ENCODE peak calls at places on chromosomes 5 and 9, in five cellular contexts. J is H9, S is mesenchymal stem cell, Z is mesendoderm, K is IMR-90. N is an unnamed sample.

GRCh38 chr5:67942451-67942830 is 273.1 kb upstream of the PIK3R1 start:
- DNase-seq in J (no peak), Z (no peak), S (no peak), K (no peak), N (no peak)

GRCh38 chr5:61599370-61600140 is 267.5 kb downstream of the ZSWIM6 start:
- DNase-seq in K (peak), J (no peak), Z (no peak), S (peak), N (no peak)

GRCh38 chr5:166725585-166725984 is 1565.9 kb upstream of the WWC1 start:
- DNase-seq in J (no peak), K (no peak), S (no peak), Z (no peak), N (no peak)

GRCh38 chr9:131837316-131837715 is 97.4 kb upstream of the RAPGEF1 start:
- DNase-seq in S (peak), J (peak), Z (peak), K (no peak), N (no peak)

GRCh38 chr9:98550206-98550820 is 158.4 kb downstream of the GABBR2 start:
- DNase-seq in K (peak), S (peak), Z (no peak), J (no peak), N (no peak)

GRCh38 chr5:83528439-83528769 is 56.9 kb downstream of the VCAN start:
- DNase-seq in Z (no peak), J (no peak), K (no peak), S (no peak), N (no peak)

GRCh38 chr5:43553381-43553780 is 3.5 kb downstream of the PAIP1 start:
- DNase-seq in S (peak), J (no peak), Z (peak), K (peak), N (no peak)

GRCh38 chr5:1474183-1474839 is 29.1 kb upstream of the SLC6A3 start:
- DNase-seq in J (no peak), Z (no peak), S (no peak), K (no peak), N (no peak)

GRCh38 chr9:4246969-4247368 is 52.9 kb downstream of the GLIS3 start:
- DNase-seq in K (no peak), Z (no peak), S (peak), J (no peak), N (no peak)

GRCh38 chr5:88792144-88792840 is 90.7 kb downstream of the MEF2C start:
- DNase-seq in J (no peak), K (peak), S (peak), Z (no peak), N (no peak)

GRCh38 chr5:157029457-157029856 is 29.5 kb downstream of the HAVCR1 start:
- DNase-seq in K (no peak), S (no peak), J (no peak), Z (no peak), N (no peak)

GRCh38 chr5:39476466-39477215 is 51.9 kb upstream of the DAB2 start:
- DNase-seq in Z (peak), K (peak), J (no peak), S (peak), N (no peak)

DNA sequence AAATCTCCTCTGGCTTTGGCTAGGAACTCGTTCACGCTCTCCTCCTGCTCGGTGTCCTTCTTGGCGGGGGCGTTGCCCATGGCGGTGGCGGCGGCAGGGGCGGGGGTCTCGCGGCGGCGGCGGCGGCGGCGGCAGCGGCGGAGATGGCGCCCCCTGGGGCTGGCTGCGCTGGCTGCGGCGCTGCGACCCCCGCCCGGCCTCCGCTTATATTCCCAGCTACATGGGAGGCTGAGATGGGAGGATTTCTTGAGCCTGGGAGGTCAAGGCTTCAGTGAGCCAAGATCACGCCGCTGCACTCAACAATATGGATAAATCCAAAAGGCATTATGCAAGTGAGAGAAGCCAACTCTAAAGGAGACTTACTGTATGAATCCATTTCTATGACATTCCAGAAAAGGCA is at the start of gene PRKACG:
- DNase-seq in K (no peak), S (no peak), J (no peak), Z (no peak), N (no peak)
- H4K8ac ChIP-seq in K (no peak), S (no peak), J (no peak), Z (no peak), N (no peak)

GRCh38 chr9:91040371-91041215 is 239.0 kb downstream of the SYK start:
- DNase-seq in S (no peak), K (peak), Z (no peak), J (no peak), N (no peak)

GRCh38 chr9:91037511-91038482 is 236.2 kb downstream of the SYK start:
- DNase-seq in K (peak), Z (peak), S (peak), J (no peak), N (no peak)

GRCh38 chr9:91039125-91039834 is 237.7 kb downstream of the SYK start:
- DNase-seq in J (no peak), K (no peak), S (no peak), Z (no peak), N (no peak)

GRCh38 chr9:91038483-91039124 is 237.0 kb downstream of the SYK start:
- DNase-seq in J (no peak), K (no peak), Z (no peak), S (no peak), N (no peak)

DNA sequence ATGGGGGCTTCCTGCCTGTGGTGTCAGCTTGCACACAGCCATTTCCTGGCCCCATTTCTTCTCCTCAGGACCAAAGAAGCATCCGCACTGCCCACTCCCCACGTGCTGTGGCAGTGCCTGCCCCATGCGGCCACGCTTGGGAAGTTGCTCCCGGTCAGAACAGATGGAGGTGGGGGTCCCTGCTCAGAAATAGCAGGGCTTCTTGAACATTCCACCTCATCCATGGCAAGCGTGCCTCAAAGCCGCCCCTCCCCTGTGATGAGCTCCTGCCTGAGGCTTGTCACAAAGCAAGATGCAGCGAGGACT is 238.2 kb downstream of the SYK start:
- DNase-seq in S (no peak), K (no peak), Z (no peak), J (no peak), N (no peak)
- H2BK15ac ChIP-seq in S (peak), K (peak), Z (no peak), J (no peak), N (no peak)

DNA sequence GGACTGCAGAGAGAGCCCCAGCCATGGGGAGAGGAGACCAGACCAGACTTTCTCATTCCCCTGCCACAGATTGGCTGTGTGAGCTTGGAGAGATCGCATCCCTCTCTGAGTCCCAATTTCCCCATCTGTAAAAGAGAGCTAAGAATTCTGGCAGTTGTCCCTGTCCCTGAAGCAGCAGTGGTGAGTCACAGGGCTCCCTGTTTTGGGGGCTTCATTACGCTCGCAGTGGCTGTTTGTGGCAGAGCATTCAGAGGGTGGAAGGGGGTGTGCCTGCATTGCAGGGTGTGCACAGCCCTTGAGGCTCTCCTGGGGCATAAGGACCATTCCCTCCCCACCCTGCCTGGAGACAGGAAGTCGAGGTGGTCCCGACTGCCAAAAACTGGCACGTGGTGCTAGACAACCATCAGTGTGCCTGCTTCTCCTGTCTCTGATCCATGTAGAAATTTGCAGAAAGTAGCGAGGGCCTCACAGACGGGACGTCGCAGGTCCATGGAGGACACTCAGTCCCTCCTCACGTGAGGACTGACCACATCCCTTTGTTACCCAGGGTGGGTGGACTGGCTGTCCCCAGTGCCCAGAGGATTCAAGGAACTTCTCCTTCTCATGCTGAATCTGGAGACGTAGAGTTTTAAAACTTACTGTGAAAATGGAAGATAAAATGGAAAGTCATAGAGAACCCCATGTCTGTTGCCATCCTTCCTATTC is 35.3 kb downstream of the HRH2 start:
- DNase-seq in S (no peak), Z (no peak), J (no peak), K (no peak), N (no peak)
- H4K8ac ChIP-seq in S (no peak), Z (no peak), J (no peak), K (no peak), N (no peak)

DNA sequence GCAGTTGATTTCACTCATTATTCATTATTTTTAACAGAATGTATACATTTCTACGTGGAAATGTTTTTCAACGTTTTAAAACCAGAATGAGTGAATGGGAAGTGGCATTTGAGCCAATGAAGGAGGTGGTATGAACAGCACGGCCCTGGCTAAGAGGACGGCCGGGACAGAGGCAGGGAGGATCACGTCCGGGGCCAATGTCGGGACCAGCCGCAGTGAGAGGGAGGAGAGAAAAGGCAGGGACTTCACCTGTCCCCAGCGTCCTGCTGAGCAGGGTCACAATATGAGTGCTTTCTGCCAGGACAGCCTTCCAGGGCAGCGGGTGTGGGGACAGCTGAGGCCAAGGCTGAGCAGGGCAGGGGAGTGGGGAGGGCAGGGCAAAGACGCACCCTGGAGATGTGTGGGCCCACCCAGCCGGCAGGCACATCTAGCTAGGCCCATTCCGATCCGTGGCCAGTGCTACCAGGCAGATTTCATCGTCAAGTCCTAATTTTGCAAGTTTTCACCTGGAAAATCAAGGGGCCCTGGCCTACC is 148.0 kb upstream of the PHYKPL start:
- DNase-seq in J (no peak), K (no peak), Z (no peak), S (no peak), N (no peak)
- H2BK15ac ChIP-seq in J (no peak), K (no peak), Z (no peak), S (no peak), N (peak)

DNA sequence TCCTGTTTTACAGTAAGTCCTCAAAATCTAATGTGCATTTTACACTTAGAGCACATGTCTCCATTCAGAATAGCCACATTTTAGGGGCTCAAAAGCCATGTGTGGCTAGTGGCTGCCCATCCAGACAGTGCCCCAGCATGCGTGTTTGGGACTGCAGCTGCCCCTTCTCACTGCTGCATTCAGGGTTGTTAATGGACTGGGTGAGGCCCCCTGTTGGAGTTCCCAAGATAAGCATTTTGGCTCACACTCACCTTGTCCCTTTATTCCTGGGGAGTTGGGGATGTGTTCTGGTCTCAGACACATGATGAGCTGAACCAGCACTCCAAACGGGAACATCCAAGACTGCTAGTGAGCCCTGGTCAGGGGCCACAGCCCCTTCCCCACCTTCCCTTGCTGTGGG is 22.2 kb upstream of the ZNF366 start:
- DNase-seq in J (peak), S (no peak), Z (no peak), K (no peak), N (no peak)
- H4K8ac ChIP-seq in J (no peak), S (no peak), Z (no peak), K (no peak), N (no peak)

GRCh38 chr5:176862330-176862995 is 36.7 kb downstream of the HK3 start:
- DNase-seq in Z (no peak), S (no peak), K (no peak), J (no peak), N (no peak)

GRCh38 chr5:176864755-176865154 is 34.4 kb downstream of the HK3 start:
- DNase-seq in K (no peak), J (no peak), S (no peak), Z (no peak), N (no peak)

GRCh38 chr5:176863765-176864098 is 35.4 kb downstream of the HK3 start:
- DNase-seq in J (no peak), K (no peak), S (no peak), Z (no peak), N (no peak)

GRCh38 chr5:176861276-176861675 is 37.9 kb downstream of the HK3 start:
- DNase-seq in S (no peak), Z (no peak), J (no peak), K (no peak), N (no peak)

DNA sequence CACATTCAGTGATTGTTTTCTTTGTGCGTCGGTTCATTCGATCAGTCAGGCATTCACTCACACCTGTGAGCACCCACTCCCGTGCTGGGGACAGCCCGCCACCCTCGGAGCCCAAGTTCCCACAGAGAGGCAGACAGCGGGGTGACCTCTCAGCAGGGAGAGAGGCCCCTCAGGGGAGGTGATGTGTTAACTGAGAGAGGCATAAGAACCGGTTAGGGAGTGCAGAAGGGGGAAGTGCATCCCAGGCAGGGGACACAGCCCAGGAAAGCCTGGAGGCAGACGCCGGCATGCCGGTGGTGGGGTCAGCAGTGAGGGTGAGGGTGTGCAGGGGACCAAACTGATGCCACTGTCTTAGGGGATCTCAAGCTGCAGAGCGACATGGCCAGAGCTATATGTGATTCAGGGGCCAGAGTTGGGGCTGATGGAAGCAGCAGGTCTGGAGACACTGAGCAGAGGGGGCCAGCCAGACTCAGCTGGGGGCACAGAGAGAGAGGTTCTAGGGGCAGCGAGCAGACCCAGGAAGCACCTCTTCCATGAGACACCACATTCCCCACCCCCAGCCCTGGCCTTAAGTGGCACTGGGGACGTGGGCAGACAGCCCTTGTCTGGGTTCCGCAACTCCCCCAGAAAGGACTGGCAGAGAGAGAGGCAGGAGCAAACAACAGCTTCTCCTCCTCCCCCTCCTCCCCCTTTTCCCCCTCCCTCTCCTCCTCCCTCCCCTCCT is 35.9 kb downstream of the HK3 start:
- DNase-seq in J (no peak), K (no peak), S (no peak), Z (no peak), N (no peak)
- H2BK15ac ChIP-seq in J (no peak), K (no peak), S (no peak), Z (no peak), N (peak)

GRCh38 chr5:173575985-173576384 is 40.5 kb downstream of the BOD1 start:
- DNase-seq in Z (no peak), S (no peak), J (no peak), K (no peak), N (no peak)

GRCh38 chr5:173578947-173579615 is 37.4 kb downstream of the BOD1 start:
- DNase-seq in K (no peak), Z (no peak), S (no peak), J (no peak), N (no peak)

GRCh38 chr5:173574983-173575382 is 41.5 kb downstream of the BOD1 start:
- DNase-seq in K (no peak), Z (no peak), J (no peak), S (no peak), N (no peak)

GRCh38 chr5:173577817-173578216 is 38.6 kb downstream of the BOD1 start:
- DNase-seq in K (no peak), S (no peak), J (no peak), Z (no peak), N (no peak)

GRCh38 chr5:173577166-173577565 is 39.3 kb downstream of the BOD1 start:
- DNase-seq in J (no peak), K (no peak), Z (no peak), S (no peak), N (no peak)
- H4K8ac ChIP-seq in J (no peak), K (no peak), Z (no peak), S (no peak), N (no peak)

GRCh38 chr9:35667939-35668338 is 2.9 kb upstream of the ARHGEF39 start:
- DNase-seq in J (no peak), Z (peak), K (no peak), S (no peak), N (no peak)

GRCh38 chr9:35664531-35665470 is at the start of gene ARHGEF39:
- DNase-seq in K (peak), Z (peak), J (peak), S (peak), N (peak)

GRCh38 chr9:35666045-35666444 is 1.1 kb upstream of the ARHGEF39 start:
- DNase-seq in K (no peak), Z (no peak), S (no peak), J (no peak), N (no peak)

GRCh38 chr9:35665471-35665818 is 450 bp upstream of the ARHGEF39 start:
- DNase-seq in J (no peak), K (no peak), Z (no peak), S (no peak), N (no peak)

DNA sequence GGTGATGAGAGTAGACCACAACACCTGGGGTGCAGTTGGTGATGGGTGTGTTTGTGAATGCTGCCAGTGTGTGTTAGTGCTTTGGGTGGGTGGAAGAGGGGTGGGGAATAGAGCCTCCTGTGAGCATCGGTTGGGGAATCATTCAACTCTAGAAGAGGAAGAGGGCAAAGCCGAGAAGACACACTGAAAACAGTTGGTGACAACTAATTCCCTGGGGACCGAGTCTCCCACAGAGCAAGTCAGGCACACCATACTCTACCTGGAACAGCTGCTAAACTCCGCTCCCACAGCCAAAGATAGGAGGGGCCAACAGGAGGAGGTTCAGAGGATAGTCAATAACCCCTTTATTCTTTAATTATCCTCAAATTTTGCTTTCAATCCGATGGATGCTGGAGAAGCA is 1.6 kb upstream of the ARHGEF39 start:
- DNase-seq in J (no peak), S (no peak), K (no peak), Z (no peak), N (no peak)
- H2BK15ac ChIP-seq in J (no peak), S (no peak), K (peak), Z (no peak), N (no peak)

N was measured in neuronal stem cell.